ENCODE peak calls at places on chromosomes 16 and 17, in five cellular contexts. J, A, B, N and D are unnamed samples.

GRCh38 chr17:30449480-30449879 is 27.7 kb upstream of the GOSR1 start:
- DNase-seq in A (no peak), N (no peak), J (no peak), B (peak; percentile 15), D (no peak)

GRCh38 chr16:55364811-55365210 is 40.8 kb downstream of the IRX6 start:
- DNase-seq in B (no peak), A (no peak), N (no peak), J (no peak), D (no peak)

GRCh38 chr16:1215574-1216295 is 9.3 kb downstream of the TPSG1 start:
- DNase-seq in N (no peak), B (no peak), J (no peak), A (no peak), D (no peak)

GRCh38 chr17:69064476-69064875 is 3.7 kb upstream of the ABCA9 start:
- DNase-seq in B (no peak), J (no peak), N (no peak), A (no peak), D (no peak)

GRCh38 chr17:75853410-75853809 is 1.7 kb downstream of the WBP2 start:
- DNase-seq in N (no peak), A (peak; percentile 24), J (no peak), B (peak; percentile 63), D (peak; percentile 86)

GRCh38 chr16:1082952-1083675 is 10.6 kb downstream of the SSTR5 start:
- DNase-seq in A (no peak), N (no peak), J (peak; percentile 64), B (no peak), D (no peak)

GRCh38 chr17:917391-917811 is 62.2 kb downstream of the NXN start:
- DNase-seq in B (no peak), N (no peak), J (no peak), A (peak; percentile 53), D (no peak)

GRCh38 chr17:75834279-75834920 is 9.8 kb downstream of the UNC13D start:
- DNase-seq in N (no peak), A (no peak), B (no peak), J (no peak), D (no peak)

GRCh38 chr17:28549274-28550132 is 2.9 kb downstream of the UNC119 start:
- DNase-seq in A (no peak), N (no peak), B (no peak), J (no peak), D (no peak)

GRCh38 chr17:57902800-57903759 is 52.1 kb downstream of the CUEDC1 start:
- DNase-seq in J (peak; percentile 96), B (peak; percentile 90), N (peak; percentile 92), A (peak; percentile 94), D (peak; percentile 48)

GRCh38 chr16:57127037-57127763 is 34.8 kb downstream of the CPNE2 start:
- DNase-seq in N (no peak), A (no peak), J (no peak), B (no peak), D (no peak)

GRCh38 chr17:81890447-81891302 is 711 bp downstream of the ALYREF start:
- DNase-seq in J (no peak), B (no peak), A (peak; percentile 84), N (no peak), D (no peak)

GRCh38 chr17:75476274-75476673 is 19.8 kb downstream of the TMEM94 start:
- DNase-seq in B (peak; percentile 46), A (no peak), J (no peak), N (no peak), D (no peak)

GRCh38 chr16:72203401-72203800 is 31.4 kb upstream of the PMFBP1 start:
- DNase-seq in N (no peak), B (peak; percentile 29), A (no peak), J (peak; percentile 11), D (peak; percentile 38)

GRCh38 chr16:68069511-68070248 is 15.5 kb upstream of the NFATC3 start:
- DNase-seq in B (no peak), A (peak; percentile 65), J (no peak), N (peak; percentile 48), D (no peak)

GRCh38 chr17:19799796-19800195 is 51.7 kb upstream of the ALDH3A1 start:
- DNase-seq in J (peak; percentile 12), A (no peak), B (no peak), N (no peak), D (no peak)

GRCh38 chr17:68061512-68062313 is 26.2 kb downstream of the KPNA2 start:
- DNase-seq in J (no peak), N (no peak), A (no peak), B (no peak), D (no peak)

GRCh38 chr16:66315210-66315825 is 51.2 kb upstream of the CDH5 start:
- DNase-seq in J (peak; percentile 83), N (peak; percentile 25), B (peak; percentile 59), A (no peak), D (peak; percentile 94)

GRCh38 chr16:73058221-73058615 is 10.3 kb upstream of the ZFHX3 start:
- DNase-seq in A (peak; percentile 88), J (no peak), B (peak; percentile 36), N (no peak), D (peak; percentile 54)

GRCh38 chr17:58229384-58229783 is 9.0 kb upstream of the LPO start:
- DNase-seq in J (no peak), B (no peak), N (no peak), A (no peak), D (no peak)

GRCh38 chr16:52786105-52786504 is 239.2 kb upstream of the TOX3 start:
- DNase-seq in A (no peak), B (no peak), N (no peak), J (no peak), D (no peak)

GRCh38 chr16:15825750-15826305 is 31.0 kb downstream of the MYH11 start:
- DNase-seq in B (no peak), N (no peak), J (no peak), A (no peak), D (no peak)

GRCh38 chr17:77511514-77512061 is 370.8 kb downstream of the SEC14L1 start:
- DNase-seq in J (no peak), B (no peak), A (no peak), N (no peak), D (no peak)

GRCh38 chr16:11667824-11668589 is at the start of gene SNN:
- DNase-seq in N (peak; percentile 72), B (peak; percentile 79), J (peak; percentile 96), A (peak; percentile 96), D (peak; percentile 88)

GRCh38 chr17:74054249-74054648 is 149.2 kb upstream of the RPL38 start:
- DNase-seq in N (no peak), J (no peak), B (no peak), A (no peak), D (no peak)

GRCh38 chr17:17055286-17056166 is 13.3 kb downstream of the MPRIP start:
- DNase-seq in B (no peak), N (no peak), J (no peak), A (no peak), D (no peak)

GRCh38 chr17:57995076-57995956 is 7.3 kb upstream of the VEZF1 start:
- DNase-seq in N (peak; percentile 77), A (no peak), J (peak; percentile 69), B (peak; percentile 69), D (peak; percentile 69)